ENCODE peak calls at places on chromosome 2, in four cellular contexts. K is K562, C is HepG2, U is SK-N-SH. E is an unnamed sample.

GRCh38 chr2:14475994-14476393 is 156.5 kb upstream of the LRATD1 start:
- DNase-seq in K (no peak), C (no peak), U (no peak), E (no peak)

GRCh38 chr2:54660752-54661151 is 62.7 kb upstream of the EML6 start:
- DNase-seq in K (no peak), C (no peak), U (no peak), E (no peak)

GRCh38 chr2:199144036-199144435 is 313.7 kb downstream of the SATB2 start:
- DNase-seq in K (no peak), C (no peak), U (no peak), E (no peak)

GRCh38 chr2:220847587-220847986 is 724.5 kb downstream of the EPHA4 start:
- DNase-seq in K (no peak), C (no peak), U (no peak), E (no peak)

GRCh38 chr2:172395503-172395902 is 31.9 kb upstream of the ITGA6 start:
- DNase-seq in K (peak), C (no peak), U (no peak), E (no peak)

GRCh38 chr2:222965555-222965954 is 86.4 kb upstream of the KCNE4 start:
- DNase-seq in K (no peak), C (no peak), U (no peak), E (no peak)

GRCh38 chr2:17976871-17977746 is 98.6 kb downstream of the KCNS3 start:
- DNase-seq in K (no peak), C (no peak), U (no peak), E (no peak)

GRCh38 chr2:218645126-218645525 is 14.3 kb downstream of the ZNF142 start:
- DNase-seq in K (no peak), C (no peak), U (no peak), E (no peak)

DNA sequence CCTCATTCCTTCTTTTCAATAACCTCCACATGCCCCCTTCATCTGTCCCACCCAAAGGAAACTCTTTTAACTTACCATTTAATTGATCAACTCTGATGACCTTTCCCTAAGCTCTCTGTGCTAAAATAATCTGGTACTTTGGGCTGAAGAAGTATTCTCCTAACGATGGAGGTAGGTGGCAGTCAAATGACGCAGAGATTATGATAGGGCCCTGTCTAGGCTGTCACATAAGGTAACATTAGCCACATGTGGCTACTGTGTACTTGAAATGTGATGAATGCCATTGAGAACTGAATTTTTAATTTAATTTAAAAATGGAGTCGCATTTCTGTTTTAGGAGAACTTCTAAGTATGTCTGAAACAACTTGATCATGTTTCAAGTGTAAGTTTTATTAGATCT is 140.5 kb upstream of the TNP1 start:
- DNase-seq in K (no peak), C (no peak), U (no peak), E (no peak)
- TF ChIP-seq YY1 in K (no peak), C (no peak), U (no peak), E (no peak)

GRCh38 chr2:43226558-43226954 is at the start of gene ZFP36L2:
- DNase-seq in K (peak), C (peak), U (peak), E (no peak)

GRCh38 chr2:43226955-43227829 is 786 bp upstream of the ZFP36L2 start:
- DNase-seq in K (peak), C (peak), U (peak), E (no peak)

GRCh38 chr2:43228782-43229659 is 2.6 kb upstream of the ZFP36L2 start:
- DNase-seq in K (no peak), C (no peak), U (no peak), E (no peak)

GRCh38 chr2:43227830-43228280 is 1.4 kb upstream of the ZFP36L2 start:
- DNase-seq in K (no peak), C (peak), U (no peak), E (no peak)

GRCh38 chr2:43228341-43228751 is 1.9 kb upstream of the ZFP36L2 start:
- DNase-seq in K (peak), C (no peak), U (no peak), E (no peak)
- H3K9ac ChIP-seq in K (peak), C (no peak), U (no peak), E (peak)

DNA sequence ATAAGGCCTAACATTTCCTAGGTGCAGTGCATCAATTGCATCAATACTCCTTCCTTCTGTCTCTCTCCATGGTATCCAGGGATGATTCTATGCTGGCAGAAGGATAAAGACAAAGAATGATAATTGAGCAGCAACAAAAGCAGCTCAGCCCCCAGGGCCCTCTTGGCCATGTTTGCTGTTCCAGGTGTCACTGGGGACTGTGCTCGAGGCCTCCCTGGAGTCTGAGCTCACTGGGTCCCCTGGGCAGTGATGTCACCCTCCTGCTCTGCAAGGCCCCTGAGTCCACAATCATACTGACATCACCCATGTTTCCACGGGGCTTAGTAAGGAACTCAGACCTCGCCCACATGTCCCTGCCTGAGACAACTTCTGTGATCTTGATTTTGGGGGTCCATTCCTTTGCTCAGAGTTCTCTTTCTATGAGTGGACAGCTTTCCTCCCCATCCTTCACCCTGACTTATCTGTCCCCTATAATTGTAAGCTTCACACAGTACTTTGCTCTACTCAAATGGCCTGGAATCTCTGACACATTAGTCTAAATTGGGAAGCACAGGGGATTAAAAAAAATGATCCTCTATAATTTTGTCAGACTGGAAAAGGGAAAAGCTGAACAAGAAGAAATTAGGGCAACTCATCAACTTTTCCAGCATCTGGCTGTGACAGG is 15.8 kb upstream of the EXOC6B start:
- DNase-seq in K (no peak), C (peak), U (no peak), E (no peak)
- TF ChIP-seq FOXM1 in K (no peak), C (no peak), U (no peak), E (no peak)

DNA sequence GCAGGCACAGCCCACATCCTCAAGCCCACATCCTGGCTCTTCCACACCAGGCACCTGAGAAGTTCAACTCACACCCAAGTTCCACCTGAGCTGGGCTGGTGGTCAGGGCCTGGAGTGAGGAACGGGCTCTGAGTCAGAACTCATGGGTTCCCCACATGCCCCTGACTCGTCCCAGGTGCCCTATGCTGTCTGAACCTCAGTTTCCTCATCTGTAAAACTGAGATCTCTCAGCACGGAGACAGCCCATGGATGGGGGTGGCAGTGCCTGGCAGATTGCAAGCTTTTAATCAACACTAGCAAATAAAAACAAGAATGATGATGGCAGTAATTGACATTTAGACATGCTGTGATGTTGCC is 307.8 kb downstream of the NDUFA10 start:
- DNase-seq in K (no peak), C (no peak), U (no peak), E (no peak)
- TF ChIP-seq YY1 in K (no peak), C (no peak), U (no peak), E (no peak)

GRCh38 chr2:215423928-215424540 is 11.8 kb downstream of the FN1 start:
- DNase-seq in K (no peak), C (no peak), U (no peak), E (no peak)

GRCh38 chr2:215423234-215423633 is 12.6 kb downstream of the FN1 start:
- DNase-seq in K (no peak), C (no peak), U (no peak), E (no peak)

GRCh38 chr2:215427585-215427984 is 8.3 kb downstream of the FN1 start:
- DNase-seq in K (no peak), C (no peak), U (no peak), E (no peak)

GRCh38 chr2:215422676-215423075 is 13.2 kb downstream of the FN1 start:
- DNase-seq in K (no peak), C (no peak), U (no peak), E (no peak)

DNA sequence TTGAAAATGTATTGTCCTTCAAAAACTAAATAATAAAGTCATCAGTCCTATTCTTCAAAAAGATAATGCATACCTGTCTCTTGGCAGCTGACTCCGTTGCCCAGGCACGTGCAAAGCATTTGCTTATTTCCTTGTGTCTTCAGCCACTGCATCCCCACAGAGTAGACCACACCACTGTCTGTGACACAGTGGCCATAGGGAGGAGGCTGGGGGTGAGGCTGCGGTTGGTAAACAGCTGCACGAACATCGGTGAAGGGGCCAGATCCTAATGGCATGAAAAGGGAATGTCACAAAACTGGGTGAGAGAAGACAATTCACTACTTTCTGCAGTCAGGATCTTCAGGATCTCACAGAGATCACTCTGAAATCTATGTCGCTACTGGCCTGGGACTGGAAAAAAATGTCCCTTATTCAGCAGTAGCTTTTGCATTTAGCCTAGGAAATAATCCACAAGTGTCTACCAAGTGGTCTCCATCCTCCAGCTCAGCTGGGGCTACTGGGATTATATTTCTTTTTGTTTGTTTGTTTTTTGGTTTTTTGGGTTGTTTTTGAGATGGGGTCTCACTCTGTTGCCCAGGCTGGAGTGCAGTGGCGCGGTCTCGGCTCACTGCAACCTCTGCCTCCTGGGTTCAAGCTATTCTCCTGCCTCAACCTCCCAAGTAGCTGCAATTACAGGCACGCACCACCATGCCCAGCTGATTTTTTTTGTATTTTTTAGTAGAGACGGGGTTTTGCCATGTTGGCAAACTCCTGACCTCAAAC is 10.7 kb downstream of the FN1 start:
- DNase-seq in K (no peak), C (no peak), U (no peak), E (no peak)
- H3K9ac ChIP-seq in K (no peak), C (no peak), U (no peak), E (no peak)

E was measured in GM12878.